ENCODE peak calls at places on chromosomes 1 and 21, in five cellular contexts. One of them, this sample, is unnamed.

GRCh38 chr21:17925000-17925610 is 105.9 kb upstream of the C21orf91 start:
- DNase-seq in AG04449: no peak
- DNase-seq in fibroblast of lung: peak
- DNase-seq in tibial nerve: no peak
- DNase-seq in NCI-H1092 treated with DMSO at 0.1 percent for 48 hours: peak
- DNase-seq in this sample: peak

GRCh38 chr1:221793439-221794078 is 51.7 kb upstream of the DUSP10 start:
- DNase-seq in AG04449: no peak
- DNase-seq in fibroblast of lung: peak
- DNase-seq in NCI-H1092 treated with DMSO at 0.1 percent for 48 hours: no peak
- DNase-seq in tibial nerve: no peak
- DNase-seq in this sample: no peak

GRCh38 chr1:167342846-167343245 is 122.2 kb downstream of the POU2F1 start:
- DNase-seq in fibroblast of lung: no peak
- DNase-seq in tibial nerve: no peak
- DNase-seq in AG04449: no peak
- DNase-seq in NCI-H1092 treated with DMSO at 0.1 percent for 48 hours: no peak
- DNase-seq in this sample: no peak

GRCh38 chr1:33147997-33148314 is 33.9 kb downstream of the TRIM62 start:
- DNase-seq in tibial nerve: no peak
- DNase-seq in AG04449: no peak
- DNase-seq in NCI-H1092 treated with DMSO at 0.1 percent for 48 hours: no peak
- DNase-seq in fibroblast of lung: no peak
- DNase-seq in this sample: no peak

GRCh38 chr1:1324524-1325287 is at the start of the genes CPTP and INTS11:
- DNase-seq in tibial nerve: peak
- DNase-seq in NCI-H1092 treated with DMSO at 0.1 percent for 48 hours: peak
- DNase-seq in AG04449: no peak
- DNase-seq in fibroblast of lung: peak
- DNase-seq in this sample: peak

GRCh38 chr1:78045600-78045849 is 241 bp upstream of the GIPC2 start:
- DNase-seq in NCI-H1092 treated with DMSO at 0.1 percent for 48 hours: no peak
- DNase-seq in fibroblast of lung: no peak
- DNase-seq in tibial nerve: no peak
- DNase-seq in AG04449: no peak
- DNase-seq in this sample: no peak

GRCh38 chr1:29821605-29822004 is 585.3 kb downstream of the PTPRU start:
- DNase-seq in tibial nerve: no peak
- DNase-seq in fibroblast of lung: no peak
- DNase-seq in NCI-H1092 treated with DMSO at 0.1 percent for 48 hours: no peak
- DNase-seq in AG04449: no peak
- DNase-seq in this sample: peak

GRCh38 chr1:16617778-16618580 is 4.6 kb upstream of the NBPF1 start:
- DNase-seq in fibroblast of lung: no peak
- DNase-seq in tibial nerve: no peak
- DNase-seq in AG04449: no peak
- DNase-seq in NCI-H1092 treated with DMSO at 0.1 percent for 48 hours: no peak
- DNase-seq in this sample: peak

GRCh38 chr1:27522148-27522859 is 32.3 kb upstream of the WASF2 start:
- DNase-seq in fibroblast of lung: peak
- DNase-seq in AG04449: no peak
- DNase-seq in NCI-H1092 treated with DMSO at 0.1 percent for 48 hours: peak
- DNase-seq in tibial nerve: no peak
- DNase-seq in this sample: peak

GRCh38 chr1:29503441-29503840 is 267.1 kb downstream of the PTPRU start:
- DNase-seq in tibial nerve: no peak
- DNase-seq in fibroblast of lung: no peak
- DNase-seq in NCI-H1092 treated with DMSO at 0.1 percent for 48 hours: peak
- DNase-seq in AG04449: no peak
- DNase-seq in this sample: no peak

GRCh38 chr1:98316286-98316685 is 345.2 kb upstream of the SNX7 start:
- DNase-seq in fibroblast of lung: peak
- DNase-seq in NCI-H1092 treated with DMSO at 0.1 percent for 48 hours: no peak
- DNase-seq in tibial nerve: no peak
- DNase-seq in AG04449: no peak
- DNase-seq in this sample: no peak

GRCh38 chr21:45383615-45384201 is 21.3 kb upstream of the COL18A1 start:
- DNase-seq in NCI-H1092 treated with DMSO at 0.1 percent for 48 hours: no peak
- DNase-seq in AG04449: no peak
- DNase-seq in fibroblast of lung: no peak
- DNase-seq in tibial nerve: no peak
- DNase-seq in this sample: no peak

GRCh38 chr1:4153571-4153970 is 253.5 kb upstream of the C1orf174 start:
- DNase-seq in AG04449: no peak
- DNase-seq in NCI-H1092 treated with DMSO at 0.1 percent for 48 hours: no peak
- DNase-seq in fibroblast of lung: no peak
- DNase-seq in tibial nerve: no peak
- DNase-seq in this sample: no peak

GRCh38 chr1:53104289-53104913 is 38.0 kb downstream of the SLC1A7 start:
- DNase-seq in NCI-H1092 treated with DMSO at 0.1 percent for 48 hours: no peak
- DNase-seq in AG04449: no peak
- DNase-seq in tibial nerve: no peak
- DNase-seq in fibroblast of lung: no peak
- DNase-seq in this sample: no peak

GRCh38 chr1:39129514-39129913 is 75.0 kb upstream of the MACF1 start:
- DNase-seq in tibial nerve: no peak
- DNase-seq in fibroblast of lung: peak
- DNase-seq in AG04449: no peak
- DNase-seq in NCI-H1092 treated with DMSO at 0.1 percent for 48 hours: no peak
- DNase-seq in this sample: no peak